ENCODE peak calls at places on chromosomes 1 and 21, in four cellular contexts. One of them, this sample, is unnamed.

GRCh38 chr1:169115891-169116585 is 9.5 kb downstream of the ATP1B1 start:
- DNase-seq in H1: no peak
- DNase-seq in K562: no peak
- DNase-seq in HepG2: peak
- DNase-seq in this sample: peak

GRCh38 chr1:63807063-63807462 is 33.2 kb downstream of the ROR1 start:
- DNase-seq in K562: no peak
- DNase-seq in HepG2: no peak
- DNase-seq in H1: no peak
- DNase-seq in this sample: no peak

GRCh38 chr1:48190893-48191292 is 31.6 kb upstream of the SLC5A9 start:
- DNase-seq in K562: no peak
- DNase-seq in HepG2: no peak
- DNase-seq in H1: no peak
- DNase-seq in this sample: no peak

GRCh38 chr1:118008011-118008410 is 78.5 kb downstream of the WDR3 start:
- DNase-seq in K562: no peak
- DNase-seq in H1: no peak
- DNase-seq in HepG2: no peak
- DNase-seq in this sample: no peak

GRCh38 chr1:15681346-15682290 is 2.5 kb upstream of the PLEKHM2 start:
- DNase-seq in HepG2: no peak
- DNase-seq in H1: no peak
- DNase-seq in K562: no peak
- DNase-seq in this sample: no peak

GRCh38 chr1:89809556-89809955 is 11.3 kb upstream of the LRRC8D start:
- DNase-seq in HepG2: no peak
- DNase-seq in H1: no peak
- DNase-seq in K562: no peak
- DNase-seq in this sample: no peak

GRCh38 chr1:26274801-26275425 is 5.0 kb upstream of the SH3BGRL3 start:
- DNase-seq in K562: no peak
- DNase-seq in HepG2: no peak
- DNase-seq in H1: no peak
- DNase-seq in this sample: no peak

GRCh38 chr21:34886554-34887385 is 162.3 kb downstream of the RUNX1 start:
- DNase-seq in HepG2: no peak
- DNase-seq in H1: no peak
- DNase-seq in K562: peak
- DNase-seq in this sample: peak

GRCh38 chr1:198350456-198350855 is 190.0 kb downstream of the ATP6V1G3 start:
- DNase-seq in K562: no peak
- DNase-seq in HepG2: no peak
- DNase-seq in H1: no peak
- DNase-seq in this sample: no peak

GRCh38 chr1:184424171-184424570 is 37.3 kb downstream of the C1orf21 start:
- DNase-seq in H1: no peak
- DNase-seq in HepG2: no peak
- DNase-seq in K562: no peak
- DNase-seq in this sample: no peak

GRCh38 chr1:234315091-234315541 is 58.1 kb upstream of the COA6 start:
- DNase-seq in H1: no peak
- DNase-seq in K562: no peak
- DNase-seq in HepG2: peak
- DNase-seq in this sample: no peak

GRCh38 chr1:225462714-225463574 is 35.1 kb upstream of the LBR start:
- DNase-seq in K562: no peak
- DNase-seq in HepG2: no peak
- DNase-seq in H1: no peak
- DNase-seq in this sample: no peak

GRCh38 chr21:27261676-27262075 is 294.8 kb upstream of the ADAMTS5 start:
- DNase-seq in H1: no peak
- DNase-seq in K562: no peak
- DNase-seq in HepG2: no peak
- DNase-seq in this sample: no peak

GRCh38 chr21:45551316-45551715 is 9.1 kb upstream of the SLC19A1 start:
- DNase-seq in HepG2: no peak
- DNase-seq in K562: no peak
- DNase-seq in H1: no peak
- DNase-seq in this sample: no peak

GRCh38 chr21:35559128-35559831 is 501.0 kb downstream of the SETD4 start:
- DNase-seq in K562: peak
- DNase-seq in H1: no peak
- DNase-seq in HepG2: no peak
- DNase-seq in this sample: no peak

GRCh38 chr1:24946861-24947658 is 17.0 kb upstream of the RUNX3 start:
- DNase-seq in K562: no peak
- DNase-seq in H1: no peak
- DNase-seq in HepG2: peak
- DNase-seq in this sample: no peak

GRCh38 chr21:21712761-21713558 is 714.8 kb downstream of the NCAM2 start:
- DNase-seq in HepG2: no peak
- DNase-seq in H1: no peak
- DNase-seq in K562: no peak
- DNase-seq in this sample: no peak

GRCh38 chr1:115643219-115643618 is 1.4 kb downstream of the VANGL1 start:
- DNase-seq in K562: peak
- DNase-seq in HepG2: no peak
- DNase-seq in H1: no peak
- DNase-seq in this sample: no peak

GRCh38 chr1:115643636-115644035 is 1.9 kb downstream of the VANGL1 start:
- DNase-seq in H1: no peak
- DNase-seq in K562: peak
- DNase-seq in HepG2: no peak
- DNase-seq in this sample: no peak

GRCh38 chr1:115644109-115644508 is 2.3 kb downstream of the VANGL1 start:
- DNase-seq in K562: no peak
- DNase-seq in HepG2: no peak
- DNase-seq in H1: no peak
- DNase-seq in this sample: no peak

GRCh38 chr1:115641762-115642167 is at the start of gene VANGL1:
- DNase-seq in K562: peak
- DNase-seq in HepG2: peak
- DNase-seq in H1: no peak
- DNase-seq in this sample: peak

GRCh38 chr1:115642168-115643072 is 650 bp downstream of the VANGL1 start:
- DNase-seq in HepG2: peak
- DNase-seq in K562: peak
- DNase-seq in H1: no peak
- DNase-seq in this sample: peak
- H3K27ac ChIP-seq in HepG2: peak
- H3K27ac ChIP-seq in K562: peak
- H3K27ac ChIP-seq in H1: peak
- H3K27ac ChIP-seq in this sample: peak

DNA sequence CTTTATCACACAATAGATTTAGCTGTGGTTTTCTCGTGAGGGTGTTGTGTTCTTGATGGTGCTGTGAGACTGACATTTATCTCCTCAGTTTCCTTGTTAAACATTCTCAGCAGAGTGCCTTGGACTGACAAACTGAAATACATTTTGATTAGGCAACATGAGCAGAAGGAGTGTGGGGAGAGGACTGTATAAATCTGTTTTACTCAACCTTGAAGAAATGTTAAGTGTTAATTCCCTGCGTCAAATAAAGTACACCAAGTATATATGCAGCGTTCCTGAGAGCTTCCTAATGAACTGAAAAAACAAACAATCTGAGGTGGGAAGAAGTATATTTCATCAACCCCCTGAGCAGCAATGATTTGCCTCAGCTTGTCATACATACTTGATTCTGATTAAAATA is 540.3 kb upstream of the B3GALT2 start:
- DNase-seq in K562: no peak
- DNase-seq in HepG2: no peak
- DNase-seq in H1: no peak
- DNase-seq in this sample: no peak
- TF ChIP-seq CREB1 in K562: no peak
- TF ChIP-seq CREB1 in HepG2: no peak
- TF ChIP-seq CREB1 in H1: no peak
- TF ChIP-seq CREB1 in this sample: no peak

GRCh38 chr1:39499668-39500067 is 8.2 kb downstream of the BMP8A start:
- DNase-seq in H1: no peak
- DNase-seq in HepG2: peak
- DNase-seq in K562: no peak
- DNase-seq in this sample: no peak
- H3K27ac ChIP-seq in H1: no peak
- H3K27ac ChIP-seq in HepG2: no peak
- H3K27ac ChIP-seq in K562: no peak
- H3K27ac ChIP-seq in this sample: no peak

GRCh38 chr1:206663832-206664652 is 20.7 kb upstream of the MAPKAPK2 start:
- DNase-seq in H1: no peak
- DNase-seq in K562: peak
- DNase-seq in HepG2: peak
- DNase-seq in this sample: peak

GRCh38 chr1:206666954-206667353 is 17.8 kb upstream of the MAPKAPK2 start:
- DNase-seq in K562: no peak
- DNase-seq in H1: no peak
- DNase-seq in HepG2: no peak
- DNase-seq in this sample: no peak

GRCh38 chr1:206661161-206661820 is 23.4 kb upstream of the MAPKAPK2 start:
- DNase-seq in K562: peak
- DNase-seq in H1: no peak
- DNase-seq in HepG2: no peak
- DNase-seq in this sample: peak

GRCh38 chr1:206662396-206663092 is 22.2 kb upstream of the MAPKAPK2 start:
- DNase-seq in K562: peak
- DNase-seq in H1: no peak
- DNase-seq in HepG2: no peak
- DNase-seq in this sample: no peak

GRCh38 chr1:206664740-206665139 is 20.0 kb upstream of the MAPKAPK2 start:
- DNase-seq in H1: no peak
- DNase-seq in K562: peak
- DNase-seq in HepG2: no peak
- DNase-seq in this sample: no peak
- TF ChIP-seq CREB1 in H1: no peak
- TF ChIP-seq CREB1 in K562: no peak
- TF ChIP-seq CREB1 in HepG2: no peak
- TF ChIP-seq CREB1 in this sample: no peak

DNA sequence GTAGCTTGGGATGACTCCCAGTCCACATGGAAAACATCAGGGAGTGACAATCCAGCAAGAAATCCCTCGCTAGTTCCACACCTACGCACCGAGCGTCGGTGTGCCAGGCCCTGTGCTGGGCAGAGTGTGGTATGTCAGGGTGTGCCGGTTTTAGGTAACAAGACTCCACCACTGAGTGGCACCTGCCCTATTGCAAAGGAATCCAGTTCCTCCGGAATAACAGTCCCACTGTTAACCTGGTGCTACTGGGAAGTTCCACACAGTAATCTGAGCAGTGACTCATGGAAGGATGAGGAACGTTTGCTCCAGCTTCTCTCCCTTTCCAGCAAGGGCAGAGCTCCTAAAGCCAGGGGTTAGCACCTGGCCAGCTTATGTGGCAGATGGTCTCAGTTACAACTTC is 14.3 kb downstream of the RNF207 start:
- DNase-seq in HepG2: no peak
- DNase-seq in H1: no peak
- DNase-seq in K562: no peak
- DNase-seq in this sample: no peak
- H3K27ac ChIP-seq in HepG2: no peak
- H3K27ac ChIP-seq in H1: no peak
- H3K27ac ChIP-seq in K562: no peak
- H3K27ac ChIP-seq in this sample: no peak

GRCh38 chr1:194056169-194056568 is 869.8 kb upstream of the B3GALT2 start:
- DNase-seq in K562: no peak
- DNase-seq in HepG2: no peak
- DNase-seq in H1: no peak
- DNase-seq in this sample: no peak

GRCh38 chr1:194055545-194055944 is 869.1 kb upstream of the B3GALT2 start:
- DNase-seq in K562: no peak
- DNase-seq in HepG2: no peak
- DNase-seq in H1: no peak
- DNase-seq in this sample: no peak

GRCh38 chr1:194047921-194048320 is 861.5 kb upstream of the B3GALT2 start:
- DNase-seq in H1: no peak
- DNase-seq in HepG2: no peak
- DNase-seq in K562: no peak
- DNase-seq in this sample: no peak

GRCh38 chr1:194052514-194053333 is 866.3 kb upstream of the B3GALT2 start:
- DNase-seq in K562: no peak
- DNase-seq in HepG2: no peak
- DNase-seq in H1: no peak
- DNase-seq in this sample: no peak
- TF ChIP-seq CREB1 in K562: no peak
- TF ChIP-seq CREB1 in HepG2: no peak
- TF ChIP-seq CREB1 in H1: no peak
- TF ChIP-seq CREB1 in this sample: no peak

GRCh38 chr1:176783281-176783680 is 320.3 kb downstream of the PAPPA2 start:
- DNase-seq in HepG2: no peak
- DNase-seq in K562: no peak
- DNase-seq in H1: no peak
- DNase-seq in this sample: no peak
- H3K27ac ChIP-seq in HepG2: no peak
- H3K27ac ChIP-seq in K562: no peak
- H3K27ac ChIP-seq in H1: no peak
- H3K27ac ChIP-seq in this sample: no peak

GRCh38 chr1:221839794-221840395 is 98.0 kb upstream of the DUSP10 start:
- DNase-seq in K562: no peak
- DNase-seq in HepG2: peak
- DNase-seq in H1: no peak
- DNase-seq in this sample: no peak
- TF ChIP-seq CREB1 in K562: no peak
- TF ChIP-seq CREB1 in HepG2: no peak
- TF ChIP-seq CREB1 in H1: no peak
- TF ChIP-seq CREB1 in this sample: no peak